ENCODE peak calls at places on chromosomes 1 and 21, in six cellular contexts. W is NCI-H524; B is HT1080; S is astrocyte of the spinal cord; A is left cardiac atrium; U is CD4-positive, alpha-beta T cell. J is an unnamed sample.

GRCh38 chr1:116667577-116668105 is at the start of gene IGSF3:
- DNase-seq in S (peak), U (peak), B (peak), W (no peak), A (peak), J (peak)

GRCh38 chr1:236158719-236159118 is 16.4 kb downstream of the GPR137B start:
- DNase-seq in S (no peak), A (no peak), B (no peak), W (no peak), U (no peak), J (no peak)

GRCh38 chr1:207838156-207839082 is 72.5 kb downstream of the CD34 start:
- DNase-seq in A (peak), U (no peak), B (no peak), W (no peak), S (no peak), J (no peak)

GRCh38 chr1:20574686-20575543 is 14.0 kb upstream of the CDA start:
- DNase-seq in U (peak), W (peak), S (peak), B (peak), A (peak), J (peak)

GRCh38 chr1:46687095-46687659 is 15.5 kb downstream of the TEX38 start:
- DNase-seq in A (peak), U (no peak), S (peak), W (no peak), B (peak), J (no peak)

GRCh38 chr1:186046437-186047233 is 312.4 kb downstream of the HMCN1 start:
- DNase-seq in B (no peak), A (no peak), U (no peak), S (no peak), W (no peak), J (no peak)

GRCh38 chr1:206713910-206714312 is 29.2 kb downstream of the MAPKAPK2 start:
- DNase-seq in B (no peak), A (no peak), U (no peak), W (no peak), S (peak), J (no peak)

GRCh38 chr21:28148400-28149064 is 844.1 kb downstream of the LTN1 start:
- DNase-seq in B (no peak), S (peak), W (no peak), A (no peak), U (no peak), J (no peak)

GRCh38 chr1:54577612-54578011 is 29.6 kb downstream of the ACOT11 start:
- DNase-seq in A (peak), B (peak), S (peak), U (no peak), W (no peak), J (no peak)

GRCh38 chr1:3858231-3858981 is 1.1 kb downstream of the DFFB start:
- DNase-seq in W (no peak), S (peak), A (no peak), U (no peak), B (no peak), J (no peak)

GRCh38 chr1:199463521-199464127 is 563.9 kb upstream of the NR5A2 start:
- DNase-seq in A (no peak), S (peak), B (peak), U (no peak), W (peak), J (peak)

GRCh38 chr1:62194651-62195282 is at the start of gene L1TD1:
- DNase-seq in W (no peak), A (no peak), S (no peak), U (no peak), B (no peak), J (no peak)

GRCh38 chr1:41484881-41485280 is 398 bp upstream of the EDN2 start:
- DNase-seq in B (no peak), U (no peak), W (no peak), S (no peak), A (peak), J (no peak)

J was measured in MM.1S.